ENCODE peak calls at places on chromosomes 11 and 22, in five cellular contexts. One of them, this sample, is unnamed.

GRCh38 chr11:14454861-14455632 is 44.6 kb downstream of the COPB1 start:
- DNase-seq in SK-N-SH: peak; percentile 39
- DNase-seq in HCT116: no peak
- DNase-seq in GM12878: no peak
- DNase-seq in H1: peak; percentile 52
- DNase-seq in this sample: peak; percentile 27

GRCh38 chr11:70314730-70315129 is 44.2 kb downstream of the PPFIA1 start:
- DNase-seq in SK-N-SH: no peak
- DNase-seq in HCT116: no peak
- DNase-seq in GM12878: peak; percentile 42
- DNase-seq in H1: no peak
- DNase-seq in this sample: no peak

GRCh38 chr11:116035972-116036371 is 531.8 kb upstream of the CADM1 start:
- DNase-seq in SK-N-SH: peak; percentile 30
- DNase-seq in HCT116: no peak
- DNase-seq in GM12878: no peak
- DNase-seq in H1: no peak
- DNase-seq in this sample: no peak

GRCh38 chr11:93939084-93939780 is 81.9 kb upstream of the HEPHL1 start:
- DNase-seq in SK-N-SH: no peak
- DNase-seq in HCT116: no peak
- DNase-seq in GM12878: no peak
- DNase-seq in H1: no peak
- DNase-seq in this sample: no peak

GRCh38 chr22:44120314-44120704 is 60.4 kb upstream of the PARVG start:
- DNase-seq in SK-N-SH: no peak
- DNase-seq in HCT116: no peak
- DNase-seq in GM12878: no peak
- DNase-seq in H1: no peak
- DNase-seq in this sample: no peak

GRCh38 chr11:9573775-9574555 is 495 bp downstream of the WEE1 start:
- DNase-seq in SK-N-SH: peak; percentile 66
- DNase-seq in HCT116: no peak
- DNase-seq in GM12878: no peak
- DNase-seq in H1: no peak
- DNase-seq in this sample: no peak

GRCh38 chr11:74487875-74488274 is 5.6 kb downstream of the LIPT2 start:
- DNase-seq in SK-N-SH: no peak
- DNase-seq in HCT116: peak; percentile 32
- DNase-seq in GM12878: no peak
- DNase-seq in H1: no peak
- DNase-seq in this sample: peak; percentile 53

GRCh38 chr22:19270873-19271272 is 20.6 kb downstream of the CLTCL1 start:
- DNase-seq in SK-N-SH: no peak
- DNase-seq in HCT116: no peak
- DNase-seq in GM12878: no peak
- DNase-seq in H1: no peak
- DNase-seq in this sample: no peak

GRCh38 chr11:107916671-107917241 is 11.5 kb upstream of the RAB39A start:
- DNase-seq in SK-N-SH: no peak
- DNase-seq in HCT116: no peak
- DNase-seq in GM12878: no peak
- DNase-seq in H1: no peak
- DNase-seq in this sample: peak; percentile 41

GRCh38 chr11:76841923-76842452 is 18.7 kb upstream of the ACER3 start:
- DNase-seq in SK-N-SH: no peak
- DNase-seq in HCT116: no peak
- DNase-seq in GM12878: no peak
- DNase-seq in H1: no peak
- DNase-seq in this sample: no peak

GRCh38 chr11:9351321-9351881 is 33.1 kb upstream of the IPO7 start:
- DNase-seq in SK-N-SH: peak; percentile 19
- DNase-seq in HCT116: no peak
- DNase-seq in GM12878: no peak
- DNase-seq in H1: no peak
- DNase-seq in this sample: no peak

GRCh38 chr11:111336582-111337256 is 38.4 kb downstream of the POU2AF3 start:
- DNase-seq in SK-N-SH: no peak
- DNase-seq in HCT116: no peak
- DNase-seq in GM12878: no peak
- DNase-seq in H1: no peak
- DNase-seq in this sample: no peak

GRCh38 chr11:73129198-73129597 is 12.9 kb downstream of the FCHSD2 start:
- DNase-seq in SK-N-SH: no peak
- DNase-seq in HCT116: no peak
- DNase-seq in GM12878: no peak
- DNase-seq in H1: no peak
- DNase-seq in this sample: no peak

GRCh38 chr11:70742553-70743291 is 344.4 kb downstream of the CTTN start:
- DNase-seq in SK-N-SH: peak; percentile 82
- DNase-seq in HCT116: no peak
- DNase-seq in GM12878: no peak
- DNase-seq in H1: peak; percentile 82
- DNase-seq in this sample: no peak

GRCh38 chr22:39349506-39349966 is 255 bp upstream of the SYNGR1 start:
- DNase-seq in SK-N-SH: peak; percentile 95
- DNase-seq in HCT116: no peak
- DNase-seq in GM12878: no peak
- DNase-seq in H1: peak; percentile 70
- DNase-seq in this sample: peak; percentile 53

GRCh38 chr11:2208691-2209369 is 37.2 kb upstream of the TH start:
- DNase-seq in SK-N-SH: peak; percentile 72
- DNase-seq in HCT116: no peak
- DNase-seq in GM12878: no peak
- DNase-seq in H1: peak; percentile 48
- DNase-seq in this sample: peak; percentile 63

GRCh38 chr11:115168229-115168671 is 336.0 kb downstream of the CADM1 start:
- DNase-seq in SK-N-SH: peak; percentile 68
- DNase-seq in HCT116: no peak
- DNase-seq in GM12878: no peak
- DNase-seq in H1: no peak
- DNase-seq in this sample: peak; percentile 23

GRCh38 chr11:118907051-118907748 is 18.5 kb downstream of the BCL9L start:
- DNase-seq in SK-N-SH: peak; percentile 90
- DNase-seq in HCT116: no peak
- DNase-seq in GM12878: peak; percentile 61
- DNase-seq in H1: peak; percentile 97
- DNase-seq in this sample: peak; percentile 93

GRCh38 chr22:41403532-41404318 is 22.0 kb downstream of the TEF start:
- DNase-seq in SK-N-SH: peak; percentile 82
- DNase-seq in HCT116: peak; percentile 81
- DNase-seq in GM12878: peak; percentile 58
- DNase-seq in H1: peak; percentile 90
- DNase-seq in this sample: peak; percentile 85

GRCh38 chr11:65003282-65003681 is 6.5 kb upstream of the BATF2 start:
- DNase-seq in SK-N-SH: no peak
- DNase-seq in HCT116: no peak
- DNase-seq in GM12878: no peak
- DNase-seq in H1: no peak
- DNase-seq in this sample: peak; percentile 70

GRCh38 chr11:71247551-71248250 is 4.7 kb downstream of the SHANK2 start:
- DNase-seq in SK-N-SH: no peak
- DNase-seq in HCT116: no peak
- DNase-seq in GM12878: no peak
- DNase-seq in H1: no peak
- DNase-seq in this sample: no peak

GRCh38 chr11:78228467-78228866 is 39.7 kb downstream of the USP35 start:
- DNase-seq in SK-N-SH: peak; percentile 72
- DNase-seq in HCT116: peak; percentile 32
- DNase-seq in GM12878: peak; percentile 51
- DNase-seq in H1: no peak
- DNase-seq in this sample: peak; percentile 77

GRCh38 chr22:39090426-39091064 is 6.5 kb upstream of the APOBEC3H start:
- DNase-seq in SK-N-SH: no peak
- DNase-seq in HCT116: no peak
- DNase-seq in GM12878: no peak
- DNase-seq in H1: no peak
- DNase-seq in this sample: no peak

GRCh38 chr11:16812274-16812673 is 73.8 kb downstream of the C11orf58 start:
- DNase-seq in SK-N-SH: no peak
- DNase-seq in HCT116: no peak
- DNase-seq in GM12878: no peak
- DNase-seq in H1: no peak
- DNase-seq in this sample: no peak

GRCh38 chr22:33656808-33657628 is 263.3 kb downstream of the LARGE1 start:
- DNase-seq in SK-N-SH: peak; percentile 20
- DNase-seq in HCT116: no peak
- DNase-seq in GM12878: no peak
- DNase-seq in H1: no peak
- DNase-seq in this sample: no peak

GRCh38 chr22:22907551-22908494 is 20.2 kb downstream of the IGLL5 start:
- DNase-seq in SK-N-SH: no peak
- DNase-seq in HCT116: no peak
- DNase-seq in GM12878: no peak
- DNase-seq in H1: no peak
- DNase-seq in this sample: no peak

GRCh38 chr11:76835928-76836612 is 24.6 kb upstream of the ACER3 start:
- DNase-seq in SK-N-SH: no peak
- DNase-seq in HCT116: no peak
- DNase-seq in GM12878: no peak
- DNase-seq in H1: no peak
- DNase-seq in this sample: peak; percentile 96

GRCh38 chr22:19137384-19138216 is 6.5 kb downstream of the TSSK2 start:
- DNase-seq in SK-N-SH: no peak
- DNase-seq in HCT116: no peak
- DNase-seq in GM12878: no peak
- DNase-seq in H1: no peak
- DNase-seq in this sample: no peak

GRCh38 chr11:117815262-117815803 is 9.2 kb downstream of the FXYD2 start:
- DNase-seq in SK-N-SH: no peak
- DNase-seq in HCT116: no peak
- DNase-seq in GM12878: peak; percentile 94
- DNase-seq in H1: no peak
- DNase-seq in this sample: no peak

GRCh38 chr22:25448435-25449051 is 115.9 kb upstream of the GRK3 start:
- DNase-seq in SK-N-SH: peak; percentile 41
- DNase-seq in HCT116: no peak
- DNase-seq in GM12878: no peak
- DNase-seq in H1: no peak
- DNase-seq in this sample: no peak

GRCh38 chr11:62953811-62954210 is 31.0 kb downstream of the SLC22A6 start:
- DNase-seq in SK-N-SH: no peak
- DNase-seq in HCT116: no peak
- DNase-seq in GM12878: no peak
- DNase-seq in H1: no peak
- DNase-seq in this sample: no peak

GRCh38 chr11:7341551-7341950 is 89.8 kb downstream of the SYT9 start:
- DNase-seq in SK-N-SH: no peak
- DNase-seq in HCT116: no peak
- DNase-seq in GM12878: no peak
- DNase-seq in H1: no peak
- DNase-seq in this sample: no peak

DNA sequence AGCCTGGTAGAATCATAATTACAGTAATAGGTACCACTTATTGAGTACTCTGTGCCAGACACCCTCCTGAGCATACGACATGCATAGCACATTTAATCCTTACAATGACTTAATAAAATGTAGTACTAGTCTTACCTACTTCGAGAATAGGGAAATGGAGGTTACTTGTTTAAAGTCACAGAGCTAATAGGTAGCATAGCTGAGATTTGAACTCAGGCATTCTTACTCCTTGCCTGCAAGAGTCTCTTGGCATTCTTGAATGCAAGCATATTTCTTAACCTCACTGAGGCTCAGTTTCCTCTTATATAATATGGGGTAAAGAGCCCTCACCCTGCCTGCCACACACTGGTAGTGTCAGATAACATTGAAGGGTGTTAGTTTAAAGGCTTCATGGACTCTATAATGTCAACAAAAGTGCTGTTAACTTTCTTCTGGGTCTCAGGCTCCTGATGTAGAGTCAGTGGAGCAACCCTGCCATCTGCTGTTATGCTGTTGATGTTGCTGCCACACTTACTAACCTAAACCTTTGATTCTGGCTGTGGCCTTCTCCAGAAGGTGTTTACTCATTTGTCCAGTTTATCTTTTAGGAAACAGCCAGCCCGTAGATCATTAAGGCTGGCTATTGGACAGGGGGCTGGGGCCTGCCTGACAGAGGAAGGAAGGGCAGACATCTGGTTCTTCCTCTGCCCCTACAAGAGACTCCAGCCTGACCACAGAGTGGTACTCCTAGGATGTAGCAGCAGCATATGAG is 18.9 kb downstream of the LIMK2 start:
- DNase-seq in SK-N-SH: peak; percentile 37
- DNase-seq in HCT116: no peak
- DNase-seq in GM12878: no peak
- DNase-seq in H1: no peak
- DNase-seq in this sample: peak; percentile 24
- TF ChIP-seq JUND in SK-N-SH: no peak
- TF ChIP-seq JUND in HCT116: no peak
- TF ChIP-seq JUND in GM12878: no peak
- TF ChIP-seq JUND in H1: no peak
- TF ChIP-seq JUND in this sample: no peak

GRCh38 chr22:49011769-49012598 is 815.7 kb downstream of the BRD1 start:
- DNase-seq in SK-N-SH: peak; percentile 31
- DNase-seq in HCT116: no peak
- DNase-seq in GM12878: no peak
- DNase-seq in H1: peak; percentile 35
- DNase-seq in this sample: no peak
- TF ChIP-seq JUND in SK-N-SH: no peak
- TF ChIP-seq JUND in HCT116: no peak
- TF ChIP-seq JUND in GM12878: no peak
- TF ChIP-seq JUND in H1: no peak
- TF ChIP-seq JUND in this sample: no peak

DNA sequence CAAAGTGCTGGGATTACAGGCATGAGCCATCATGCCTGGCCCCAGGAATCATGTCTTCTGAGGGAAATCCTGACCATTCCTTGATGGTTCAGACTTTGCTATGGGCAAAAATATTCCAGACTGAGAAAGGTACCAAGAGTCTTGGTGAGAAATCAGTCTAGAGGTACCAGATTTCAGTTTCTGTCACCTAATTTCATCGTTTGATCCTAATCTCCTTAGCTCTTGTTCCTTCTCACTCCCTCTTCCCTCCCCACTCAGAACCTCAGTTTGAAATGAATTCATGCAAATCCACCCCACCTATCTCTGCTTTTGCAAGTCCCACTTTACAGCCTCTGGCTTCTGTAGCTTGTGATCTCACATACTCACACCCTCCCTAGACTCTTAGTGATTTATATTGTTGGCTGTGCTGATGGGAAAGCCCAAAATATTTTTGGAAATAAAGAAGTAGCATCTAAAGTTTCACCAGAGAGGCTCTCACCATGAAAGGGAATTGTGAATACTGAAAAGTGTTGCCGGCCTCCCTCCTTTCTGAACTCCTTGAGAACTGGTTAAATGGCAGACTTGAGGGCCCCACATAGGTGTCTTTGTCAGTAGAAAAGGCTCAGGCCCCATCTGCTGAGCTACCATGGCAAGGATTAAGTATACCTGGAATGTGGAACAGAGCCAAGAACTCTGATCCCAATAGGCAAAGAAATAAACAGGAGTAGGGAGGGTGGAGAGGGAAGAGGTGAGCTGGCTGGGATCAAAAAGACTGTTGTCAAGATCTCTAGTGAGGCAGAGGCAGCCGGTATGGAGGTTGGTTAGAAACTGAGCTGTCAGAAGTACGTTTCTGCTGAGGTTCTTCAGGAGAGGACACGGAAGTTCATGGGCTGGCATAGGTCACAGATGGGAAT is 190.5 kb upstream of the MTMR2 start:
- DNase-seq in SK-N-SH: no peak
- DNase-seq in HCT116: no peak
- DNase-seq in GM12878: no peak
- DNase-seq in H1: no peak
- DNase-seq in this sample: peak; percentile 54
- TF ChIP-seq JUND in SK-N-SH: no peak
- TF ChIP-seq JUND in HCT116: no peak
- TF ChIP-seq JUND in GM12878: no peak
- TF ChIP-seq JUND in H1: no peak
- TF ChIP-seq JUND in this sample: no peak

GRCh38 chr11:61871158-61871597 is 20.2 kb downstream of the FADS3 start:
- DNase-seq in SK-N-SH: peak; percentile 94
- DNase-seq in HCT116: peak; percentile 43
- DNase-seq in GM12878: no peak
- DNase-seq in H1: peak; percentile 94
- DNase-seq in this sample: no peak
- TF ChIP-seq JUND in SK-N-SH: no peak
- TF ChIP-seq JUND in HCT116: no peak
- TF ChIP-seq JUND in GM12878: no peak
- TF ChIP-seq JUND in H1: peak; percentile 18
- TF ChIP-seq JUND in this sample: no peak

This sample was measured in T47D.